ENCODE peak calls at places on chromosomes 16 and 17, in six cellular contexts. I is HT1080; N is NCI-H446; C is stimulated activated CD4-positive, alpha-beta T cell treated with anti-CD3 and anti-CD28 coated beads, Interleukin-15, amount 100 ng/mL, for 1 hour; J is LoVo; H is HFF-Myc. D is an unnamed sample.

GRCh38 chr17:57862990-57863667 is 13.3 kb upstream of the MRPS23 start:
- DNase-seq in C (no peak), I (no peak), J (no peak), N (no peak), H (no peak), D (no peak)

GRCh38 chr17:29650407-29650806 is 27.7 kb upstream of the CORO6 start:
- DNase-seq in I (no peak), H (no peak), J (no peak), C (no peak), N (no peak), D (no peak)

GRCh38 chr17:7393613-7394451 is 493 bp downstream of the PLSCR3 start:
- DNase-seq in N (no peak), C (peak; percentile 42), J (peak; percentile 17), H (no peak), I (peak; percentile 23), D (no peak)

GRCh38 chr17:41551370-41551769 is 20.5 kb downstream of the KRT9 start:
- DNase-seq in H (no peak), C (no peak), J (no peak), N (no peak), I (no peak), D (no peak)

GRCh38 chr16:84144301-84144858 is 597 bp downstream of the HSDL1 start:
- DNase-seq in N (no peak), C (peak; percentile 14), H (no peak), J (no peak), I (peak; percentile 10), D (peak; percentile 12)

GRCh38 chr17:7922499-7923289 is 6.6 kb upstream of the RNF227 start:
- DNase-seq in C (peak; percentile 75), N (no peak), I (no peak), J (no peak), H (peak; percentile 22), D (peak; percentile 87)

GRCh38 chr17:66652840-66653507 is 181.9 kb upstream of the CACNG5 start:
- DNase-seq in N (no peak), H (no peak), I (peak; percentile 70), J (no peak), C (no peak), D (no peak)

GRCh38 chr17:19239544-19239943 is 2.4 kb downstream of the EPN2 start:
- DNase-seq in I (no peak), N (no peak), H (no peak), C (no peak), J (no peak), D (no peak)

GRCh38 chr17:20184191-20184590 is 175.0 kb downstream of the SPECC1 start:
- DNase-seq in N (no peak), J (no peak), C (no peak), H (no peak), I (no peak), D (no peak)

GRCh38 chr17:36017799-36018198 is at the start of gene CCL23:
- DNase-seq in N (no peak), J (no peak), C (no peak), H (no peak), I (no peak), D (no peak)

GRCh38 chr17:58832514-58832913 is 76.9 kb downstream of the PPM1E start:
- DNase-seq in I (no peak), C (no peak), N (no peak), J (no peak), H (no peak), D (no peak)

GRCh38 chr16:84844049-84844350 is 24.2 kb downstream of the CRISPLD2 start:
- DNase-seq in I (no peak), N (no peak), H (no peak), C (no peak), J (no peak), D (peak; percentile 19)

GRCh38 chr16:31472559-31473203 is 729 bp downstream of the TGFB1I1 start:
- DNase-seq in C (no peak), J (peak; percentile 49), H (peak; percentile 78), I (peak; percentile 90), N (peak; percentile 92), D (peak; percentile 81)

GRCh38 chr17:83137523-83137922 is 58.1 kb downstream of the METRNL start:
- DNase-seq in J (no peak), H (no peak), C (no peak), I (no peak), N (no peak), D (no peak)

GRCh38 chr16:29736112-29736511 is 9.7 kb downstream of the C16orf54 start:
- DNase-seq in J (no peak), H (no peak), N (no peak), C (no peak), I (no peak), D (no peak)

GRCh38 chr17:69466905-69467630 is 52.6 kb downstream of the MAP2K6 start:
- DNase-seq in N (peak; percentile 3), H (peak; percentile 49), J (no peak), C (no peak), I (peak; percentile 76), D (no peak)

GRCh38 chr17:35094902-35095301 is 24.8 kb downstream of the RAD51D start:
- DNase-seq in H (no peak), C (no peak), J (no peak), N (no peak), I (peak; percentile 94), D (no peak)

GRCh38 chr17:14169901-14170300 is 66.8 kb downstream of the CDRT15 start:
- DNase-seq in H (no peak), J (no peak), C (no peak), N (no peak), I (no peak), D (no peak)

GRCh38 chr16:3101018-3101840 is 2.1 kb upstream of the ZSCAN10 start:
- DNase-seq in I (no peak), H (no peak), C (no peak), J (peak; percentile 36), N (no peak), D (no peak)

GRCh38 chr17:10292057-10292931 is 80.5 kb downstream of the MYH13 start:
- DNase-seq in I (peak; percentile 97), J (peak; percentile 82), C (no peak), N (no peak), H (no peak), D (no peak)

GRCh38 chr16:27318399-27319256 is 4.9 kb downstream of the IL4R start:
- DNase-seq in N (no peak), I (no peak), C (peak; percentile 22), H (no peak), J (no peak), D (no peak)

GRCh38 chr17:68542698-68543463 is 30.7 kb downstream of the PRKAR1A start:
- DNase-seq in J (peak; percentile 2), C (no peak), N (no peak), I (peak; percentile 32), H (no peak), D (no peak)

GRCh38 chr17:80751070-80751459 is 206.4 kb downstream of the RPTOR start:
- DNase-seq in N (no peak), J (no peak), C (no peak), I (no peak), H (no peak), D (no peak)

GRCh38 chr17:48550313-48551205 is 5.7 kb upstream of the HOXB2 start:
- DNase-seq in J (no peak), H (no peak), C (no peak), N (no peak), I (no peak), D (no peak)

GRCh38 chr16:72637306-72637705 is 410.6 kb downstream of the ZFHX3 start:
- DNase-seq in N (no peak), J (peak; percentile 7), C (no peak), I (peak; percentile 62), H (peak; percentile 29), D (no peak)

GRCh38 chr17:63546308-63547082 is 3.8 kb upstream of the DCAF7 start:
- DNase-seq in I (no peak), C (no peak), J (no peak), H (no peak), N (no peak), D (no peak)

GRCh38 chr17:56297142-56297541 is 143.9 kb downstream of the ANKFN1 start:
- DNase-seq in N (no peak), C (no peak), J (no peak), I (peak; percentile 75), H (no peak), D (no peak)

GRCh38 chr17:63482509-63482908 is 5.6 kb downstream of the ACE start:
- DNase-seq in C (no peak), N (no peak), I (no peak), J (no peak), H (no peak), D (no peak)

GRCh38 chr16:22323998-22324786 is 27.0 kb downstream of the POLR3E start:
- DNase-seq in J (no peak), H (no peak), I (no peak), C (no peak), N (no peak), D (no peak)

GRCh38 chr17:83196088-83196765 is 116.8 kb downstream of the METRNL start:
- DNase-seq in I (no peak), H (no peak), J (no peak), C (no peak), N (no peak), D (no peak)

GRCh38 chr17:29177871-29178749 is 2.1 kb downstream of the MYO18A start:
- DNase-seq in C (no peak), J (peak; percentile 73), N (no peak), H (no peak), I (no peak), D (no peak)

GRCh38 chr16:81601008-81601428 is 156.4 kb downstream of the CMIP start:
- DNase-seq in C (no peak), H (peak; percentile 60), I (peak; percentile 54), N (peak; percentile 72), J (no peak), D (no peak)